ENCODE peak calls at places on chromosomes 6 and 20, in ten cellular contexts. A is NK-92 treated with Interleukin-12 subunit alpha and Interleukin-12 subunit beta, amount 100 ng/mL, for 24 hours; F is ureter; D is fibroblast of lung; N is HT-29; B is nucleus accumbens; U is NCI-H774; T is occipital lobe; R is fibroblast of mammary gland; X is body of pancreas. Y is an unnamed sample.

GRCh38 chr20:49862607-49863200 is 50.1 kb downstream of the SLC9A8 start:
- DNase-seq in A (no peak), U (no peak), N (no peak), R (no peak), F (no peak), X (no peak), T (no peak), B (no peak), D (no peak), Y (no peak)

GRCh38 chr6:140027239-140027638 is 652.8 kb upstream of the CITED2 start:
- DNase-seq in F (no peak), D (no peak), X (no peak), A (no peak), T (no peak), B (no peak), U (no peak), N (no peak), R (no peak), Y (no peak)

GRCh38 chr20:63850689-63851547 is 10.4 kb upstream of the ABHD16B start:
- DNase-seq in X (no peak), A (no peak), R (no peak), U (no peak), B (no peak), T (no peak), N (no peak), D (no peak), F (no peak), Y (no peak)

GRCh38 chr20:25042531-25043498 is 15.1 kb downstream of the ACSS1 start:
- DNase-seq in B (no peak), D (no peak), A (no peak), R (no peak), N (no peak), X (peak), T (no peak), F (no peak), U (no peak), Y (peak)

GRCh38 chr20:62427172-62428007 is at the start of gene RBBP8NL:
- DNase-seq in B (no peak), X (peak), A (no peak), R (no peak), F (peak), T (no peak), D (no peak), U (no peak), N (peak), Y (no peak)

GRCh38 chr20:25274481-25274880 is 26.6 kb downstream of the PYGB start:
- DNase-seq in A (no peak), D (no peak), T (no peak), F (no peak), R (no peak), X (peak), U (no peak), B (no peak), N (no peak), Y (no peak)

GRCh38 chr6:100430962-100431361 is 33.8 kb downstream of the SIM1 start:
- DNase-seq in A (no peak), X (no peak), F (no peak), N (peak), T (no peak), R (no peak), U (no peak), B (no peak), D (no peak), Y (no peak)

GRCh38 chr6:114564302-114564933 is 221.6 kb upstream of the HS3ST5 start:
- DNase-seq in T (no peak), D (no peak), A (no peak), B (no peak), U (no peak), R (no peak), N (no peak), X (no peak), F (no peak), Y (no peak)

GRCh38 chr6:105618247-105618646 is 215.4 kb upstream of the PREP start:
- DNase-seq in B (no peak), U (no peak), X (no peak), N (no peak), T (no peak), F (no peak), A (no peak), R (no peak), D (no peak), Y (no peak)

GRCh38 chr20:62627901-62628612 is 14.2 kb upstream of the SLCO4A1 start:
- DNase-seq in B (no peak), N (no peak), T (no peak), F (no peak), X (no peak), D (peak), R (peak), A (no peak), U (no peak), Y (no peak)

GRCh38 chr20:20593447-20594170 is 118.8 kb downstream of the RALGAPA2 start:
- DNase-seq in U (peak), N (peak), D (peak), X (no peak), F (no peak), A (no peak), B (no peak), T (peak), R (peak), Y (peak)

GRCh38 chr20:34547844-34548613 is 10.5 kb upstream of the MAP1LC3A start:
- DNase-seq in T (no peak), U (no peak), B (no peak), R (no peak), X (no peak), N (no peak), F (no peak), A (no peak), D (no peak), Y (no peak)